ENCODE peak calls at places on chromosomes 6 and 20, in nine cellular contexts. One of them, this sample, is unnamed.

GRCh38 chr20:62339647-62340062 is 27.5 kb downstream of the LAMA5 start:
- DNase-seq in naive thymus-derived CD4-positive, alpha-beta T cell: no peak
- DNase-seq in body of pancreas: no peak
- DNase-seq in IMR-90: no peak
- DNase-seq in lower lobe of right lung: no peak
- DNase-seq in adrenal gland: no peak
- DNase-seq in endothelial cell of umbilical vein: no peak
- DNase-seq in suprapubic skin: no peak
- DNase-seq in spleen: no peak
- DNase-seq in this sample: no peak

GRCh38 chr6:47195251-47195650 is 114.5 kb downstream of the TNFRSF21 start:
- DNase-seq in body of pancreas: no peak
- DNase-seq in spleen: no peak
- DNase-seq in naive thymus-derived CD4-positive, alpha-beta T cell: no peak
- DNase-seq in adrenal gland: no peak
- DNase-seq in lower lobe of right lung: no peak
- DNase-seq in endothelial cell of umbilical vein: peak; percentile 55
- DNase-seq in IMR-90: peak; percentile 39
- DNase-seq in suprapubic skin: no peak
- DNase-seq in this sample: no peak

GRCh38 chr6:26312501-26313390 is 52.3 kb upstream of the BTN3A2 start:
- DNase-seq in body of pancreas: peak; percentile 83
- DNase-seq in spleen: peak; percentile 89
- DNase-seq in naive thymus-derived CD4-positive, alpha-beta T cell: peak; percentile 86
- DNase-seq in IMR-90: peak; percentile 95
- DNase-seq in lower lobe of right lung: peak; percentile 72
- DNase-seq in endothelial cell of umbilical vein: peak; percentile 83
- DNase-seq in suprapubic skin: no peak
- DNase-seq in adrenal gland: peak; percentile 93
- DNase-seq in this sample: peak; percentile 94

GRCh38 chr6:144644776-144645175 is 359.6 kb downstream of the UTRN start:
- DNase-seq in body of pancreas: no peak
- DNase-seq in endothelial cell of umbilical vein: no peak
- DNase-seq in lower lobe of right lung: no peak
- DNase-seq in adrenal gland: no peak
- DNase-seq in IMR-90: peak; percentile 33
- DNase-seq in suprapubic skin: no peak
- DNase-seq in naive thymus-derived CD4-positive, alpha-beta T cell: no peak
- DNase-seq in spleen: no peak
- DNase-seq in this sample: no peak

GRCh38 chr6:34052071-34052825 is 93.6 kb downstream of the GRM4 start:
- DNase-seq in spleen: no peak
- DNase-seq in IMR-90: no peak
- DNase-seq in adrenal gland: no peak
- DNase-seq in lower lobe of right lung: no peak
- DNase-seq in naive thymus-derived CD4-positive, alpha-beta T cell: no peak
- DNase-seq in suprapubic skin: no peak
- DNase-seq in endothelial cell of umbilical vein: no peak
- DNase-seq in body of pancreas: no peak
- DNase-seq in this sample: no peak

GRCh38 chr6:139184050-139184826 is 49.4 kb downstream of the HECA start:
- DNase-seq in IMR-90: no peak
- DNase-seq in lower lobe of right lung: no peak
- DNase-seq in endothelial cell of umbilical vein: no peak
- DNase-seq in spleen: no peak
- DNase-seq in naive thymus-derived CD4-positive, alpha-beta T cell: no peak
- DNase-seq in adrenal gland: no peak
- DNase-seq in suprapubic skin: no peak
- DNase-seq in body of pancreas: no peak
- DNase-seq in this sample: no peak

GRCh38 chr6:79649016-79649415 is 17.9 kb downstream of the SH3BGRL2 start:
- DNase-seq in adrenal gland: no peak
- DNase-seq in suprapubic skin: no peak
- DNase-seq in IMR-90: no peak
- DNase-seq in lower lobe of right lung: no peak
- DNase-seq in spleen: no peak
- DNase-seq in body of pancreas: no peak
- DNase-seq in naive thymus-derived CD4-positive, alpha-beta T cell: no peak
- DNase-seq in endothelial cell of umbilical vein: no peak
- DNase-seq in this sample: no peak

GRCh38 chr20:16641511-16641910 is 68.3 kb upstream of the KIF16B start:
- DNase-seq in lower lobe of right lung: no peak
- DNase-seq in endothelial cell of umbilical vein: no peak
- DNase-seq in spleen: no peak
- DNase-seq in suprapubic skin: no peak
- DNase-seq in body of pancreas: no peak
- DNase-seq in IMR-90: no peak
- DNase-seq in adrenal gland: no peak
- DNase-seq in naive thymus-derived CD4-positive, alpha-beta T cell: no peak
- DNase-seq in this sample: no peak

GRCh38 chr6:125157280-125157679 is 3.7 kb downstream of the TPD52L1 start:
- DNase-seq in adrenal gland: no peak
- DNase-seq in body of pancreas: no peak
- DNase-seq in naive thymus-derived CD4-positive, alpha-beta T cell: no peak
- DNase-seq in endothelial cell of umbilical vein: no peak
- DNase-seq in spleen: no peak
- DNase-seq in lower lobe of right lung: no peak
- DNase-seq in suprapubic skin: no peak
- DNase-seq in IMR-90: no peak
- DNase-seq in this sample: no peak

GRCh38 chr6:11485261-11485660 is 52.3 kb upstream of the TMEM170B start:
- DNase-seq in body of pancreas: no peak
- DNase-seq in spleen: no peak
- DNase-seq in naive thymus-derived CD4-positive, alpha-beta T cell: no peak
- DNase-seq in adrenal gland: no peak
- DNase-seq in lower lobe of right lung: no peak
- DNase-seq in endothelial cell of umbilical vein: peak; percentile 16
- DNase-seq in suprapubic skin: no peak
- DNase-seq in IMR-90: no peak
- DNase-seq in this sample: no peak

GRCh38 chr20:58518896-58519593 is 3.8 kb upstream of the APCDD1L start:
- DNase-seq in IMR-90: no peak
- DNase-seq in body of pancreas: no peak
- DNase-seq in suprapubic skin: no peak
- DNase-seq in naive thymus-derived CD4-positive, alpha-beta T cell: no peak
- DNase-seq in lower lobe of right lung: no peak
- DNase-seq in spleen: no peak
- DNase-seq in adrenal gland: peak; percentile 28
- DNase-seq in endothelial cell of umbilical vein: no peak
- DNase-seq in this sample: no peak

GRCh38 chr20:23832775-23833508 is 6.4 kb upstream of the CST2 start:
- DNase-seq in IMR-90: no peak
- DNase-seq in adrenal gland: no peak
- DNase-seq in endothelial cell of umbilical vein: no peak
- DNase-seq in spleen: no peak
- DNase-seq in lower lobe of right lung: no peak
- DNase-seq in naive thymus-derived CD4-positive, alpha-beta T cell: no peak
- DNase-seq in body of pancreas: no peak
- DNase-seq in suprapubic skin: no peak
- DNase-seq in this sample: no peak

GRCh38 chr6:141848029-141848890 is 284.5 kb upstream of the GJE1 start:
- DNase-seq in lower lobe of right lung: no peak
- DNase-seq in adrenal gland: no peak
- DNase-seq in IMR-90: peak; percentile 1
- DNase-seq in endothelial cell of umbilical vein: no peak
- DNase-seq in body of pancreas: peak; percentile 2
- DNase-seq in spleen: no peak
- DNase-seq in suprapubic skin: no peak
- DNase-seq in naive thymus-derived CD4-positive, alpha-beta T cell: no peak
- DNase-seq in this sample: no peak

GRCh38 chr6:49001856-49002255 is 461.2 kb downstream of the MMUT start:
- DNase-seq in suprapubic skin: no peak
- DNase-seq in IMR-90: peak; percentile 35
- DNase-seq in adrenal gland: peak; percentile 63
- DNase-seq in spleen: no peak
- DNase-seq in lower lobe of right lung: no peak
- DNase-seq in naive thymus-derived CD4-positive, alpha-beta T cell: no peak
- DNase-seq in body of pancreas: no peak
- DNase-seq in endothelial cell of umbilical vein: no peak
- DNase-seq in this sample: no peak

GRCh38 chr6:52741872-52742271 is 21.4 kb downstream of the GSTA2 start:
- DNase-seq in adrenal gland: no peak
- DNase-seq in naive thymus-derived CD4-positive, alpha-beta T cell: no peak
- DNase-seq in endothelial cell of umbilical vein: no peak
- DNase-seq in spleen: no peak
- DNase-seq in IMR-90: no peak
- DNase-seq in body of pancreas: no peak
- DNase-seq in suprapubic skin: no peak
- DNase-seq in lower lobe of right lung: no peak
- DNase-seq in this sample: no peak

DNA sequence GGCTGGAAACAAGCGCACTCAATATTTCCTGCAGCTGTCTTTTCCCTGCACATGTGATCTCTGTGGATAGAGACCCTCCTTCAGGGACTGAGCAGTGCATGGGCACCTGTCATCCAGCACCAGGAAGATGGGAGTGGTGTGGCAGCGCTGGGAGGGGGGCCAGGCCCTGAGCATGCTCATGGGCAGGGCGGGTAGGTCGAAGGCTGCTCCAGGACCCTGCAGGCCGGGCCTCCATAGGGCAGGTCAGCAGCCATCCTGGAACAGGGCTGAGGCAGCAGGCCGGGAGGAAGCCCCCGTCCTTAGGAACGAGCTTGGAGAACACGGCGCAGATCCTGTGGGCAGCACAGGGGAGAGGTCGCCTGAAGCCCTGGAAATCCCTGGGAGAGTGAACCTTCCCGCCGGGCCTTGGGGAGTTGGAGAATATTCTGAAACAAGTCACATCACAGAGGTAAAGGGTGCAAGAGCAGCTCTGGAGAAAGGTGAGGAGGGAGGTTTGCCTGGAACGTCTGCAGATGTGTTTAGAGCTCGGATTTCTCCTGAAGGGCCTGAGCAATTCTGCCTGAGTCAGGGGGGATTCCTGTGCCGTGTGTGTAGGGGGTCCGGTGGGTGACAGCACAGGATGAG is 133.2 kb downstream of the SMOC2 start:
- DNase-seq in IMR-90: no peak
- DNase-seq in body of pancreas: no peak
- DNase-seq in endothelial cell of umbilical vein: no peak
- DNase-seq in lower lobe of right lung: no peak
- DNase-seq in suprapubic skin: no peak
- DNase-seq in spleen: no peak
- DNase-seq in naive thymus-derived CD4-positive, alpha-beta T cell: no peak
- DNase-seq in adrenal gland: no peak
- DNase-seq in this sample: no peak
- H3K9me3 ChIP-seq in IMR-90: peaks cover 61% of the 10 kb centered on the region
- H3K9me3 ChIP-seq in body of pancreas: no peaks in the 10 kb centered on the region
- H3K9me3 ChIP-seq in endothelial cell of umbilical vein: peaks cover 2% of the 10 kb centered on the region
- H3K9me3 ChIP-seq in lower lobe of right lung: no peaks in the 10 kb centered on the region
- H3K9me3 ChIP-seq in suprapubic skin: no peaks in the 10 kb centered on the region
- H3K9me3 ChIP-seq in spleen: no peaks in the 10 kb centered on the region
- H3K9me3 ChIP-seq in naive thymus-derived CD4-positive, alpha-beta T cell: no peaks in the 10 kb centered on the region
- H3K9me3 ChIP-seq in adrenal gland: no peaks in the 10 kb centered on the region
- H3K9me3 ChIP-seq in this sample: no peaks in the 10 kb centered on the region

GRCh38 chr6:168342626-168343025 is 23.0 kb upstream of the DACT2 start:
- DNase-seq in spleen: no peak
- DNase-seq in suprapubic skin: no peak
- DNase-seq in naive thymus-derived CD4-positive, alpha-beta T cell: no peak
- DNase-seq in adrenal gland: no peak
- DNase-seq in IMR-90: no peak
- DNase-seq in lower lobe of right lung: no peak
- DNase-seq in body of pancreas: no peak
- DNase-seq in endothelial cell of umbilical vein: no peak
- DNase-seq in this sample: no peak
- H3K9me3 ChIP-seq in spleen: no peaks in the 10 kb centered on the region
- H3K9me3 ChIP-seq in suprapubic skin: no peaks in the 10 kb centered on the region
- H3K9me3 ChIP-seq in naive thymus-derived CD4-positive, alpha-beta T cell: no peaks in the 10 kb centered on the region
- H3K9me3 ChIP-seq in adrenal gland: no peaks in the 10 kb centered on the region
- H3K9me3 ChIP-seq in IMR-90: peaks cover 46% of the 10 kb centered on the region
- H3K9me3 ChIP-seq in lower lobe of right lung: no peaks in the 10 kb centered on the region
- H3K9me3 ChIP-seq in body of pancreas: no peaks in the 10 kb centered on the region
- H3K9me3 ChIP-seq in endothelial cell of umbilical vein: no peaks in the 10 kb centered on the region
- H3K9me3 ChIP-seq in this sample: no peaks in the 10 kb centered on the region

GRCh38 chr20:15378151-15378550 is 1040.7 kb upstream of the FLRT3 start:
- DNase-seq in adrenal gland: no peak
- DNase-seq in lower lobe of right lung: no peak
- DNase-seq in spleen: no peak
- DNase-seq in IMR-90: no peak
- DNase-seq in naive thymus-derived CD4-positive, alpha-beta T cell: no peak
- DNase-seq in suprapubic skin: no peak
- DNase-seq in body of pancreas: no peak
- DNase-seq in endothelial cell of umbilical vein: no peak
- DNase-seq in this sample: no peak
- H3K9me3 ChIP-seq in adrenal gland: no peaks in the 10 kb centered on the region
- H3K9me3 ChIP-seq in lower lobe of right lung: no peaks in the 10 kb centered on the region
- H3K9me3 ChIP-seq in spleen: no peaks in the 10 kb centered on the region
- H3K9me3 ChIP-seq in IMR-90: no peaks in the 10 kb centered on the region
- H3K9me3 ChIP-seq in naive thymus-derived CD4-positive, alpha-beta T cell: no peaks in the 10 kb centered on the region
- H3K9me3 ChIP-seq in suprapubic skin: no peaks in the 10 kb centered on the region
- H3K9me3 ChIP-seq in body of pancreas: no peaks in the 10 kb centered on the region
- H3K9me3 ChIP-seq in endothelial cell of umbilical vein: no peaks in the 10 kb centered on the region
- H3K9me3 ChIP-seq in this sample: peaks cover 3% of the 10 kb centered on the region

GRCh38 chr20:41598719-41599118 is 19.5 kb downstream of the CHD6 start:
- DNase-seq in spleen: no peak
- DNase-seq in body of pancreas: no peak
- DNase-seq in lower lobe of right lung: no peak
- DNase-seq in suprapubic skin: no peak
- DNase-seq in adrenal gland: no peak
- DNase-seq in IMR-90: no peak
- DNase-seq in endothelial cell of umbilical vein: no peak
- DNase-seq in naive thymus-derived CD4-positive, alpha-beta T cell: no peak
- DNase-seq in this sample: no peak

GRCh38 chr20:41600926-41601631 is 17.1 kb downstream of the CHD6 start:
- DNase-seq in endothelial cell of umbilical vein: no peak
- DNase-seq in naive thymus-derived CD4-positive, alpha-beta T cell: no peak
- DNase-seq in lower lobe of right lung: no peak
- DNase-seq in spleen: no peak
- DNase-seq in suprapubic skin: no peak
- DNase-seq in adrenal gland: no peak
- DNase-seq in IMR-90: no peak
- DNase-seq in body of pancreas: no peak
- DNase-seq in this sample: no peak

GRCh38 chr20:41604002-41604401 is 14.2 kb downstream of the CHD6 start:
- DNase-seq in IMR-90: no peak
- DNase-seq in naive thymus-derived CD4-positive, alpha-beta T cell: no peak
- DNase-seq in suprapubic skin: no peak
- DNase-seq in endothelial cell of umbilical vein: no peak
- DNase-seq in body of pancreas: no peak
- DNase-seq in lower lobe of right lung: no peak
- DNase-seq in adrenal gland: no peak
- DNase-seq in spleen: no peak
- DNase-seq in this sample: no peak

GRCh38 chr20:41601742-41602141 is 16.4 kb downstream of the CHD6 start:
- DNase-seq in body of pancreas: no peak
- DNase-seq in adrenal gland: no peak
- DNase-seq in spleen: no peak
- DNase-seq in suprapubic skin: no peak
- DNase-seq in IMR-90: no peak
- DNase-seq in lower lobe of right lung: no peak
- DNase-seq in endothelial cell of umbilical vein: no peak
- DNase-seq in naive thymus-derived CD4-positive, alpha-beta T cell: no peak
- DNase-seq in this sample: no peak

DNA sequence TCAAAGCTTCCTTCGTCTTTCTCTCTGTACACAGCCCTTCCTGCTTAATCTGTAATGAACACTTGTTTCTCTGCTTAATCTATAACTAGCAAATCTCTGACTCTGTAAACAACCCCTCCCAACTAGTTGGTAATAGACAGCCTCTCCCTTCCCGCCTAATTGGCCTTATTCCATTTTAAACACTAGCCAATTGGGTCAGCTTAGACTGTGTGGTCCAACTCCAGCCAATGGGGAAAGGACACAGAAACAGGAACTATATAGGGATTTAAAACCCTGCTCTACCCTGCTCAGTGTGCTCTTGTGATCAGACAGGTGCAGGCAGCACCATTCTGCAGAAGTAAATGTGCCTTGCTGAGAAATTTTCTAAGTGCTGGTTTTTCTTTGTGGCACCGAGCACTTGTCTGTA is 18.5 kb downstream of the CHD6 start:
- DNase-seq in IMR-90: no peak
- DNase-seq in lower lobe of right lung: no peak
- DNase-seq in spleen: no peak
- DNase-seq in adrenal gland: no peak
- DNase-seq in body of pancreas: no peak
- DNase-seq in suprapubic skin: no peak
- DNase-seq in naive thymus-derived CD4-positive, alpha-beta T cell: no peak
- DNase-seq in endothelial cell of umbilical vein: no peak
- DNase-seq in this sample: no peak
- H3K9me3 ChIP-seq in IMR-90: peaks cover 35% of the 10 kb centered on the region
- H3K9me3 ChIP-seq in lower lobe of right lung: peaks cover 54% of the 10 kb centered on the region
- H3K9me3 ChIP-seq in spleen: peaks cover 55% of the 10 kb centered on the region
- H3K9me3 ChIP-seq in adrenal gland: peaks cover 17% of the 10 kb centered on the region
- H3K9me3 ChIP-seq in body of pancreas: no peaks in the 10 kb centered on the region
- H3K9me3 ChIP-seq in suprapubic skin: peaks cover 17% of the 10 kb centered on the region
- H3K9me3 ChIP-seq in naive thymus-derived CD4-positive, alpha-beta T cell: peaks cover 74% of the 10 kb centered on the region
- H3K9me3 ChIP-seq in endothelial cell of umbilical vein: peaks cover 3% of the 10 kb centered on the region
- H3K9me3 ChIP-seq in this sample: peaks cover 78% of the 10 kb centered on the region